ENCODE peak calls at places on chromosomes 16 and 17, in five cellular contexts. U is H9, A is neuronal stem cell, D is mesenchymal stem cell, I is H1. P is an unnamed sample.

GRCh38 chr17:46795379-46795952 is 23.0 kb downstream of the WNT3 start:
- DNase-seq in U (no peak), I (no peak), A (no peak), D (no peak), P (peak; percentile 78)

GRCh38 chr17:76772842-76773521 is 35.1 kb downstream of the MFSD11 start:
- DNase-seq in A (no peak), D (peak; percentile 95), I (no peak), U (no peak), P (no peak)

GRCh38 chr16:89801800-89802199 is 14.6 kb downstream of the FANCA start:
- DNase-seq in D (no peak), A (no peak), U (no peak), I (no peak), P (no peak)

GRCh38 chr17:350706-351435 is 1.7 kb downstream of the RPH3AL start:
- DNase-seq in U (peak; percentile 27), I (no peak), D (peak; percentile 68), A (no peak), P (peak; percentile 5)

GRCh38 chr17:73644145-73645049 is at the start of gene SDK2:
- DNase-seq in I (no peak), D (peak; percentile 18), U (no peak), A (peak; percentile 33), P (peak; percentile 57)

GRCh38 chr16:13848795-13849194 is 71.2 kb upstream of the ERCC4 start:
- DNase-seq in D (no peak), U (no peak), I (no peak), A (no peak), P (no peak)

GRCh38 chr17:2926019-2926650 is 129.9 kb downstream of the RAP1GAP2 start:
- DNase-seq in D (no peak), A (no peak), U (no peak), I (no peak), P (peak; percentile 29)

GRCh38 chr17:1882836-1883235 is 53.0 kb downstream of the RPA1 start:
- DNase-seq in D (peak; percentile 41), A (peak; percentile 20), U (peak; percentile 57), I (no peak), P (peak; percentile 72)

GRCh38 chr17:2062571-2063183 is 7.8 kb downstream of the HIC1 start:
- DNase-seq in D (peak; percentile 73), A (no peak), U (peak; percentile 66), I (no peak), P (no peak)

GRCh38 chr17:13306310-13306962 is 288.6 kb upstream of the ELAC2 start:
- DNase-seq in D (peak; percentile 66), I (peak; percentile 41), A (peak; percentile 50), U (peak; percentile 58), P (peak; percentile 87)

GRCh38 chr16:30346286-30346685 is 8.8 kb downstream of the CD2BP2 start:
- DNase-seq in I (no peak), U (no peak), D (no peak), A (no peak), P (peak; percentile 83)

GRCh38 chr16:55469821-55470532 is 9.0 kb upstream of the MMP2 start:
- DNase-seq in D (no peak), A (no peak), U (no peak), I (no peak), P (no peak)

GRCh38 chr17:28949185-28950016 is 1.9 kb downstream of the PHF12 start:
- DNase-seq in I (no peak), A (peak; percentile 52), D (peak; percentile 77), U (peak; percentile 72), P (peak; percentile 88)

GRCh38 chr17:48513653-48514482 is 16.9 kb downstream of the HOXB1 start:
- DNase-seq in U (no peak), A (no peak), D (no peak), I (no peak), P (peak; percentile 82)

GRCh38 chr16:50244140-50244503 is 22.2 kb upstream of the ADCY7 start:
- DNase-seq in I (no peak), A (no peak), D (no peak), U (no peak), P (no peak)

GRCh38 chr17:67993998-67994361 is 2.3 kb downstream of the C17orf58 start:
- DNase-seq in D (peak; percentile 66), I (no peak), U (no peak), A (no peak), P (no peak)

GRCh38 chr16:1407749-1408148 is 6.8 kb downstream of the UNKL start:
- DNase-seq in D (no peak), U (no peak), A (no peak), I (no peak), P (no peak)

GRCh38 chr17:59427996-59428395 is 96.5 kb downstream of the YPEL2 start:
- DNase-seq in U (no peak), I (no peak), D (peak; percentile 61), A (no peak), P (no peak)

GRCh38 chr16:63816304-63816703 is 1305.6 kb downstream of the CDH11 start:
- DNase-seq in I (no peak), U (no peak), A (no peak), D (no peak), P (no peak)

GRCh38 chr17:1347681-1348318 is 52.2 kb downstream of the YWHAE start:
- DNase-seq in I (no peak), A (no peak), U (no peak), D (peak; percentile 43), P (no peak)

DNA sequence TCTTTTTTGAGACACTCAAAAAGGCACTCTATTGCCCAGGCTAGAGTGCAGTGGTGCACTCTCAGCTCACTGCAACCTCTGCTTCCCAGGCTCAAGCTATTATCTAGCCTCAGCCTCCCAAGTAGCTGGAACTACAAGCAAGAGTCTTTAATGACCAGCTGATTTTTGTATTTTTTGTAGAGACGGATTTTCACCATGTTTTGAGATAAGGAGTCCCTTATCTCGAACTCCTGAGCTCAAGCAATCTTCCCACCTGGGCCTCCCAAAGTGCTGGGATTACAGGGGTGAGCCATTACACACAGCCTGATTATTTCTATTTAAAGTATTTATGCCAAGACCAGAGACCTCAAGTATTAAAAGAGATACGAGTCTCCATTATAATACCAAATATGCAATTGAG is 566.1 kb upstream of the CA10 start:
- DNase-seq in A (no peak), I (no peak), D (no peak), U (no peak), P (no peak)
- H2BK12ac ChIP-seq in A (no peak overlapping the region), I (no peak overlapping the region), D (no peak overlapping the region), U (no peak overlapping the region), P (no peak overlapping the region)

DNA sequence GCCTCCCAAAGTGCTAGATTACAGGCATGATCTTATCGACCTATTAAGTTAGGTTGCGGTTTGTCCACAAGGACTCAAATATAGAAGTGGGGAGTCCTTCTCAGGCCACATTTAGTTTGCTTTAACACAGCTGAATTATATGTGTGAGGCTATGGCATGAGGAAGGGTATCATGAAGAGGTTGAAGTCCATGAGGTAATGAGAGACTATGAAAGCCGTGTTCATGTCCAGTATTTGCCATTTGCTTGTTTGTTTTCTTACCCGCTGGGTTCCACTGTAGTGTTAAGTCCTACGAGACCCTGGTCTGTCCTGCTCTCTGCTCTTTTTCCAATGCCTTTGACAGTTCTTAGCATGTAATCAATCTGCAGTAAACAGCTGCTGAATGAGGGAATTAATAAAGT is 1072.4 kb upstream of the EEF2KMT start:
- DNase-seq in U (no peak), A (no peak), D (no peak), I (no peak), P (no peak)
- H2BK12ac ChIP-seq in U (no peak overlapping the region), A (no peak overlapping the region), D (no peak overlapping the region), I (no peak overlapping the region), P (no peak overlapping the region)

GRCh38 chr17:17120716-17121115 is 78.5 kb downstream of the MPRIP start:
- DNase-seq in I (no peak), A (no peak), U (no peak), D (no peak), P (no peak)

GRCh38 chr17:17125136-17126084 is 80.7 kb downstream of the PLD6 start:
- DNase-seq in U (no peak), D (no peak), I (no peak), A (no peak), P (no peak)

GRCh38 chr17:17124341-17124740 is 81.8 kb downstream of the PLD6 start:
- DNase-seq in U (no peak), I (no peak), D (no peak), A (no peak), P (no peak)

GRCh38 chr17:17121162-17121561 is 78.9 kb downstream of the MPRIP start:
- DNase-seq in D (no peak), A (no peak), U (no peak), I (no peak), P (no peak)

GRCh38 chr17:17122781-17123483 is 80.7 kb downstream of the MPRIP start:
- DNase-seq in U (no peak), A (no peak), I (no peak), D (no peak), P (no peak)
- H2BK12ac ChIP-seq in U (no peak overlapping the region), A (no peak overlapping the region), I (no peak overlapping the region), D (no peak overlapping the region), P (no peak overlapping the region)

DNA sequence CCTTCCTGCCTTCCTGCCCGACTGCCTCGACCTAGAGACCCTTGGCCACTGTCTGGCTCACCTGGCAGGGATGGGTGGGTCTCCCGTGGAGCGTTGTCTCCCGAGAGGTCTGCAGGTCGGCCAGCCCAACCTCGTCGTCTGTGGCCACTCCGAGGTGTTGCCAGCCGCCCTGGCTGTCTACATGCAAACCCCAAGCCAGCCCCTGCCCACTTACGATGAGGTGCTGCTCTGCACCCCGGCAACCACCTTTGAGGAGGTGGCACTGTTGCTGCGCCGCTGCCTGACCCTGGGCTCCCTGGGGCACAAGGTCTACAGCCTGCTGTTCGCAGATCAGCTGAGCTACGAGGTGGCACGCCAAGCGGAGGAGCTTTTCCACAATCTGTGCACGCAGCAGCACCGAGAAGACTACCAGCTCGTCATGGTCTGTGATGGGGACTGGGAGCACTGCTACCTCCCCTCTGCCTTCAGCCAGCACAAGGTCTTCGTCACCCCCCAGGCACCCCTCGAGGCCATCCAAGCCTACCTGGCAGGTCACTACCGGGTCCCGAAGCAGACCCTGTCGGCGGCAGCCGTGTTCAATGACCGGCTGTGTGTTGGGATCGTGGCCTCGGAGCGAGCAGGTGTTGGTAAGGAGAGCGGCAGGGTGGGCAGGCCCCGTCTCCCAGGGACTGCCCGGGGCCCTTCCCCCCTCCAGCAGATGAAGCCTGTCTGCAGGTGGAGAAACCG is 75.1 kb upstream of the ENDOV start:
- DNase-seq in I (no peak), A (no peak), D (no peak), U (no peak), P (no peak)
- H2BK12ac ChIP-seq in I (no peak overlapping the region), A (no peak overlapping the region), D (no peak overlapping the region), U (no peak overlapping the region), P (no peak overlapping the region)

GRCh38 chr16:78439646-78440045 is 340.2 kb downstream of the WWOX start:
- DNase-seq in D (no peak), A (no peak), U (no peak), I (no peak), P (no peak)
- H2BK12ac ChIP-seq in D (no peak overlapping the region), A (no peak overlapping the region), U (no peak overlapping the region), I (no peak overlapping the region), P (no peak overlapping the region)

GRCh38 chr17:65022751-65023421 is 33.7 kb downstream of the GNA13 start:
- DNase-seq in U (no peak), A (no peak), D (peak; percentile 52), I (no peak), P (peak; percentile 27)

GRCh38 chr17:65022137-65022536 is 34.4 kb downstream of the GNA13 start:
- DNase-seq in D (no peak), I (no peak), U (no peak), A (no peak), P (no peak)

GRCh38 chr17:65017375-65017774 is 39.2 kb downstream of the GNA13 start:
- DNase-seq in A (no peak), I (no peak), D (peak; percentile 50), U (peak; percentile 41), P (no peak)

GRCh38 chr17:65018612-65019290 is 37.8 kb downstream of the GNA13 start:
- DNase-seq in D (peak; percentile 58), A (no peak), I (no peak), U (no peak), P (no peak)

GRCh38 chr17:65020284-65020683 is 36.3 kb downstream of the GNA13 start:
- DNase-seq in D (peak; percentile 86), U (no peak), I (no peak), A (no peak), P (no peak)
- H2BK12ac ChIP-seq in D (no peak overlapping the region), U (no peak overlapping the region), I (no peak overlapping the region), A (no peak overlapping the region), P (no peak overlapping the region)